ENCODE peak calls at places on chromosomes 2 and 18, in seven cellular contexts. H is activated CD4-positive, alpha-beta T cell treated with anti-CD3 and anti-CD28 coated beads for 1 hour; N is GM04503; Y is breast epithelium; W is small intestine; O is LHCN-M2; B is NCI-H2029. Q is an unnamed sample.

GRCh38 chr18:12518326-12518725 is 110.6 kb downstream of the PRELID3A start:
- DNase-seq in H (no peak), N (no peak), Y (no peak), W (no peak), O (peak; percentile 15), B (no peak), Q (no peak)

GRCh38 chr2:105571445-105571987 is 172.7 kb upstream of the FHL2 start:
- DNase-seq in H (no peak), N (no peak), Y (no peak), W (no peak), O (no peak), B (no peak), Q (no peak)

GRCh38 chr2:58063641-58064040 is 17.0 kb downstream of the VRK2 start:
- DNase-seq in H (no peak), N (peak; percentile 81), Y (no peak), W (no peak), O (peak; percentile 80), B (no peak), Q (peak; percentile 62)

GRCh38 chr2:240401781-240402551 is 33.5 kb upstream of the GPC1 start:
- DNase-seq in H (no peak), N (no peak), Y (no peak), W (no peak), O (no peak), B (no peak), Q (no peak)

GRCh38 chr2:186135697-186136096 is 350.4 kb upstream of the ZC3H15 start:
- DNase-seq in H (no peak), N (peak; percentile 34), Y (no peak), W (no peak), O (peak; percentile 36), B (no peak), Q (no peak)

GRCh38 chr2:11750422-11750821 is 4.0 kb downstream of the LPIN1 start:
- DNase-seq in H (no peak), N (no peak), Y (no peak), W (peak; percentile 59), O (no peak), B (peak; percentile 52), Q (no peak)

GRCh38 chr2:86194751-86195054 is 559 bp downstream of the IMMT start:
- DNase-seq in H (no peak), N (peak; percentile 77), Y (no peak), W (peak; percentile 98), O (no peak), B (no peak), Q (no peak)

GRCh38 chr18:48061781-48062570 is 131.5 kb upstream of the SMAD2 start:
- DNase-seq in H (no peak), N (no peak), Y (no peak), W (peak; percentile 84), O (no peak), B (no peak), Q (no peak)

GRCh38 chr2:64960819-64961218 is 28.4 kb upstream of the SLC1A4 start:
- DNase-seq in H (no peak), N (no peak), Y (no peak), W (no peak), O (no peak), B (no peak), Q (no peak)

GRCh38 chr2:226118471-226119429 is 680.9 kb downstream of the IRS1 start:
- DNase-seq in H (no peak), N (peak; percentile 90), Y (peak; percentile 67), W (no peak), O (peak; percentile 94), B (no peak), Q (peak; percentile 79)

GRCh38 chr2:226631671-226632070 is 167.9 kb downstream of the IRS1 start:
- DNase-seq in H (no peak), N (no peak), Y (no peak), W (no peak), O (no peak), B (no peak), Q (no peak)

GRCh38 chr2:28648147-28648546 is 103.5 kb upstream of the PPP1CB start:
- DNase-seq in H (no peak), N (no peak), Y (no peak), W (peak; percentile 58), O (no peak), B (no peak), Q (no peak)

GRCh38 chr2:181203412-181203811 is 223.0 kb downstream of the UBE2E3 start:
- DNase-seq in H (no peak), N (peak; percentile 79), Y (no peak), W (no peak), O (peak; percentile 78), B (no peak), Q (peak; percentile 56)

GRCh38 chr18:46623541-46623940 is 33.5 kb downstream of the LOXHD1 start:
- DNase-seq in H (no peak), N (no peak), Y (no peak), W (no peak), O (no peak), B (no peak), Q (no peak)

GRCh38 chr2:202932425-202933138 is 20.5 kb downstream of the CARF start:
- DNase-seq in H (no peak), N (peak; percentile 31), Y (no peak), W (no peak), O (peak; percentile 77), B (no peak), Q (peak; percentile 9)

GRCh38 chr2:2238726-2239269 is 92.3 kb downstream of the MYT1L start:
- DNase-seq in H (no peak), N (no peak), Y (no peak), W (no peak), O (no peak), B (peak; percentile 70), Q (no peak)

GRCh38 chr2:160169401-160169918 is 30.6 kb downstream of the ITGB6 start:
- DNase-seq in H (no peak), N (no peak), Y (no peak), W (no peak), O (no peak), B (no peak), Q (no peak)

GRCh38 chr2:113818382-113818951 is 62.0 kb upstream of the SLC35F5 start:
- DNase-seq in H (no peak), N (peak; percentile 100), Y (peak; percentile 45), W (peak; percentile 31), O (peak; percentile 90), B (peak; percentile 63), Q (peak; percentile 98)

GRCh38 chr2:207093234-207093633 is 72.5 kb downstream of the KLF7 start:
- DNase-seq in H (no peak), N (no peak), Y (no peak), W (no peak), O (no peak), B (no peak), Q (no peak)